ENCODE peak calls at places on chromosomes 12 and 14, in five cellular contexts. J, X, B, S and U are unnamed samples.

GRCh38 chr12:89353188-89353822 is 1.0 kb upstream of the DUSP6 start:
- DNase-seq in X (peak; percentile 67), S (no peak), B (peak; percentile 79), J (peak; percentile 86), U (peak; percentile 7)

GRCh38 chr12:83700858-83701257 is 1014.2 kb downstream of the TMTC2 start:
- DNase-seq in J (no peak), B (no peak), X (peak; percentile 74), S (no peak), U (no peak)

GRCh38 chr14:95294320-95294719 is 25.4 kb downstream of the CLMN start:
- DNase-seq in B (no peak), X (no peak), J (no peak), S (no peak), U (no peak)

GRCh38 chr12:131950182-131950913 is 606 bp downstream of the EP400 start:
- DNase-seq in X (no peak), S (no peak), B (peak; percentile 10), J (no peak), U (no peak)

GRCh38 chr14:80425686-80426085 is 214.4 kb upstream of the DIO2 start:
- DNase-seq in X (peak; percentile 92), J (no peak), B (peak; percentile 91), S (no peak), U (peak; percentile 21)

GRCh38 chr14:54278087-54278486 is 118.7 kb upstream of the CDKN3 start:
- DNase-seq in S (no peak), X (no peak), J (no peak), B (peak; percentile 12), U (no peak)

GRCh38 chr14:73739899-73740685 is 25.9 kb upstream of the PNMA1 start:
- DNase-seq in S (no peak), B (no peak), J (no peak), X (no peak), U (no peak)

GRCh38 chr14:74083784-74084276 is 423 bp downstream of the ALDH6A1 start:
- DNase-seq in X (no peak), S (no peak), J (no peak), B (no peak), U (no peak)

GRCh38 chr14:53716521-53716920 is 240.1 kb downstream of the BMP4 start:
- DNase-seq in J (no peak), B (no peak), X (no peak), S (no peak), U (no peak)

GRCh38 chr12:10119072-10119471 is 10.9 kb downstream of the CLEC7A start:
- DNase-seq in S (no peak), J (no peak), X (no peak), B (no peak), U (no peak)

GRCh38 chr12:76680940-76681339 is 83.0 kb upstream of the ZDHHC17 start:
- DNase-seq in B (no peak), X (no peak), J (no peak), S (no peak), U (no peak)

GRCh38 chr14:76480426-76480825 is 104.5 kb downstream of the ESRRB start:
- DNase-seq in B (no peak), S (no peak), X (no peak), J (no peak), U (no peak)

GRCh38 chr12:122423258-122424165 is 1.0 kb upstream of the CLIP1 start:
- DNase-seq in B (peak; percentile 37), S (no peak), J (peak; percentile 19), X (no peak), U (no peak)

GRCh38 chr14:92135269-92135668 is 13.5 kb downstream of the CPSF2 start:
- DNase-seq in X (peak; percentile 43), B (peak; percentile 65), J (no peak), S (no peak), U (no peak)

GRCh38 chr12:108773798-108774788 is 42.8 kb upstream of the CORO1C start:
- DNase-seq in B (peak; percentile 93), X (no peak), J (peak; percentile 51), S (peak; percentile 80), U (peak; percentile 88)

GRCh38 chr12:22264380-22264779 is 70.1 kb downstream of the ST8SIA1 start:
- DNase-seq in J (no peak), B (no peak), S (no peak), X (no peak), U (no peak)

GRCh38 chr12:99915251-99916082 is 69.3 kb downstream of the ANKS1B start:
- DNase-seq in J (no peak), S (no peak), X (peak; percentile 86), B (peak; percentile 31), U (no peak)

GRCh38 chr12:26918321-26919215 is 19.2 kb downstream of the INTS13 start:
- DNase-seq in X (no peak), B (peak; percentile 21), S (no peak), J (no peak), U (no peak)

GRCh38 chr12:132465269-132466190 is 24.4 kb upstream of the FBRSL1 start:
- DNase-seq in X (no peak), B (no peak), S (no peak), J (no peak), U (no peak)

GRCh38 chr12:123896786-123897185 is 75.8 kb downstream of the CCDC92 start:
- DNase-seq in J (no peak), X (no peak), B (peak; percentile 78), S (no peak), U (no peak)

GRCh38 chr12:5494343-5494742 is 62.4 kb downstream of the NTF3 start:
- DNase-seq in B (no peak), X (no peak), S (no peak), J (no peak), U (no peak)

GRCh38 chr12:58301337-58302122 is 360.2 kb downstream of the ATP23 start:
- DNase-seq in S (no peak), B (no peak), J (no peak), X (no peak), U (no peak)

GRCh38 chr14:90274808-90275454 is 18.6 kb downstream of the PSMC1 start:
- DNase-seq in X (no peak), S (no peak), B (peak; percentile 79), J (no peak), U (no peak)

GRCh38 chr14:71908141-71908540 is 24.1 kb upstream of the RGS6 start:
- DNase-seq in B (no peak), X (peak; percentile 69), J (no peak), S (no peak), U (no peak)

GRCh38 chr12:77324763-77325468 is 259.5 kb upstream of the E2F7 start:
- DNase-seq in X (peak; percentile 76), S (no peak), J (peak; percentile 60), B (peak; percentile 76), U (no peak)

GRCh38 chr12:67413577-67413976 is 144.4 kb downstream of the CAND1 start:
- DNase-seq in B (no peak), S (no peak), J (no peak), X (peak; percentile 67), U (no peak)

GRCh38 chr12:47080725-47081502 is 1.2 kb upstream of the AMIGO2 start:
- DNase-seq in B (peak; percentile 70), S (no peak), J (peak; percentile 36), X (peak; percentile 75), U (peak; percentile 40)

GRCh38 chr12:115763982-115764621 is 513.4 kb downstream of the MED13L start:
- DNase-seq in X (peak; percentile 21), J (no peak), S (no peak), B (no peak), U (no peak)

GRCh38 chr12:111245701-111246476 is 123.0 kb downstream of the PHETA1 start:
- DNase-seq in X (no peak), B (no peak), J (no peak), S (no peak), U (no peak)

DNA sequence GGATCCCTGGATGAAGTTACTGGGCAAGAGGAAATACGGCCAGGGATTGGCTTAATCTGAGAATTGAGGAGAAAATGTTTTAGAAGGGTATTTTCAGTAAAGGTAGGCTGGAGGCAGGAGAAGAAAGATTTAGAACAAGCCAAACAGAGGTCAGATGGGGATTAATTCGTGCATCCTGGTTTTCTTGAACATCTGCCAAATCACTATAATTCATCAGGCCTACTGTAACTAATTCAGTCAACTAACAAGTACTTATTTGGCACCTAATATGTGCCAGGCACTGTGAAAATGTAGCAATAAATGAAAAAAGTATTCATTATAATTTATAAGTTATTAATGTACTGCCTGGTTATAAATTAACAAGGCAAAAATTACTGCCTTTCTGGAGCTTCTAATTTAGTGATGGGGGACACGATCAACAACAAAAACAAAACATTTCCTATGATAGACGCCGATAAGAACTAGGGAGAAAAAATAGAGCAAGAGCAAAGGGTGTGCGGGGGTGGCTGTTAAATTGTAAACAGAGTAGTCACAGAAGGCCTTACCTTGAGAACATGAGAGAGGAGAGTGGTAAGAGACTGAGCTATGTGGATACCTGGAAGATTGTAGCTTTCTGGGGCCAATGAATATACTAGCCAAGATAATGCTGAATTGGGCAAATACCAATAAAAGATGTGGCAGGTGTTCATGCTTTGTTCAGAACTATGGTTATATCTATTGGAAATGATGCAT is 34.1 kb downstream of the DUSP16 start:
- DNase-seq in B (no peak), X (no peak), S (no peak), J (no peak), U (no peak)
- H3K27ac ChIP-seq in B (peak overlapping the region; percentile 84), X (no peak overlapping the region), S (no peak overlapping the region), J (peak overlapping the region; percentile 28), U (peak overlapping the region; percentile 10)

GRCh38 chr14:93426750-93427149 is 4.0 kb upstream of the UNC79 start:
- DNase-seq in X (no peak), S (no peak), B (no peak), J (no peak), U (no peak)

GRCh38 chr14:93430889-93431670 is at the start of gene UNC79:
- DNase-seq in X (no peak), J (peak; percentile 77), S (no peak), B (peak; percentile 43), U (no peak)

GRCh38 chr14:93430319-93430801 is 379 bp upstream of the UNC79 start:
- DNase-seq in X (no peak), B (peak; percentile 55), S (no peak), J (peak; percentile 39), U (no peak)
- H3K4me3 ChIP-seq in X (no peak overlapping the region), B (peak overlapping the region; percentile 65), S (no peak overlapping the region), J (peak overlapping the region; percentile 45), U (no peak overlapping the region)

DNA sequence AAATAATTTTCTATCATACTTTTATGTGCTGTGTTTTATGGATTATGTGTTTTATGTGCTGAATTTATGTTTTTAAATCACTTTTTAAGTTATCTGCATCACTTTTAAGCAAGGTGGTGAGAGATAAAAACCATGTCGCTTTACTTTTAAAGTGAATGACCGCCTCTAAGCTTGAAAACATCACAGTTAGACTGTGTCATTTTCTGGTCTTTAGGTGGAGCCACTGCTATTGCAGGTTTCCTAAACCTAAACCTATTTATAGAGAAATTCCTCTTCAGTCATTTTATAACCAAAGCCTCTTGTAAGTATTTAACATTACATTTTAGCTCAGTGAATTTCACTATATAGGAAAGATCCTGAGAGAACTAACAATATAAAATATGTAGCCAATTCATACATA is 21.0 kb upstream of the MDM2 start:
- DNase-seq in S (no peak), B (no peak), J (no peak), X (no peak), U (no peak)
- H3K27ac ChIP-seq in S (peak overlapping the region; percentile 59), B (peak overlapping the region; percentile 73), J (peak overlapping the region; percentile 34), X (no peak overlapping the region), U (peak overlapping the region; percentile 36)

GRCh38 chr14:50830044-50830931 is 674 bp downstream of the NIN start:
- DNase-seq in J (peak; percentile 47), X (peak; percentile 40), S (no peak), B (peak; percentile 49), U (peak; percentile 50)

GRCh38 chr14:50830932-50831703 is at the start of gene NIN:
- DNase-seq in X (peak; percentile 92), J (peak; percentile 78), B (peak; percentile 86), S (peak; percentile 32), U (peak; percentile 33)

GRCh38 chr14:50829472-50830043 is 1.4 kb downstream of the NIN start:
- DNase-seq in B (no peak), X (no peak), S (no peak), J (no peak), U (no peak)

GRCh38 chr14:50831704-50832130 is 755 bp upstream of the NIN start:
- DNase-seq in S (no peak), B (no peak), X (no peak), J (no peak), U (no peak)

GRCh38 chr14:50828738-50829471 is 2.1 kb downstream of the NIN start:
- DNase-seq in S (no peak), B (no peak), J (no peak), X (no peak), U (no peak)
- H3K4me3 ChIP-seq in S (peak overlapping the region; percentile 96), B (no peak overlapping the region), J (no peak overlapping the region), X (peak overlapping the region; percentile 81), U (peak overlapping the region; percentile 85)